ENCODE peak calls at places on chromosomes 11 and 22, in nine cellular contexts. M, P, Q, H, N, S, E, I and J are unnamed samples.

GRCh38 chr11:94025695-94026394 is 4.7 kb downstream of the HEPHL1 start:
- DNase-seq in M (no peak), I (no peak), E (no peak), N (no peak), S (no peak), P (no peak), H (no peak), Q (no peak), J (no peak)

GRCh38 chr11:132595711-132596111 is 936.6 kb downstream of the OPCML start:
- DNase-seq in P (no peak), S (no peak), I (no peak), M (no peak), E (no peak), N (no peak), Q (no peak), H (no peak), J (peak; percentile 55)

GRCh38 chr11:108906329-108906728 is 241.5 kb downstream of the DDX10 start:
- DNase-seq in H (peak; percentile 61), M (no peak), P (no peak), N (no peak), I (no peak), E (no peak), S (no peak), Q (peak; percentile 92), J (peak; percentile 94)

GRCh38 chr11:126963603-126964353 is 36.8 kb downstream of the KIRREL3 start:
- DNase-seq in I (no peak), E (no peak), S (no peak), H (no peak), Q (peak; percentile 31), M (no peak), N (no peak), P (no peak), J (peak; percentile 20)

GRCh38 chr11:46356911-46357482 is 9.7 kb downstream of the DGKZ start:
- DNase-seq in M (no peak), S (no peak), E (no peak), P (no peak), Q (peak; percentile 81), I (no peak), H (no peak), N (no peak), J (peak; percentile 74)

GRCh38 chr11:37409124-37409523 is 811.1 kb upstream of the RAG2 start:
- DNase-seq in I (no peak), Q (no peak), S (no peak), M (no peak), N (no peak), P (no peak), H (no peak), E (no peak), J (no peak)

GRCh38 chr22:25645266-25645665 is 80.8 kb downstream of the GRK3 start:
- DNase-seq in N (no peak), H (no peak), I (no peak), M (no peak), P (no peak), Q (peak; percentile 65), S (no peak), E (no peak), J (peak; percentile 78)

GRCh38 chr22:37316875-37317371 is 34.6 kb downstream of the CYTH4 start:
- DNase-seq in N (peak; percentile 69), M (no peak), E (peak; percentile 62), S (peak; percentile 33), I (peak; percentile 76), Q (peak; percentile 87), H (peak; percentile 71), P (peak; percentile 93), J (peak; percentile 92)

GRCh38 chr11:36088234-36088975 is 144.5 kb downstream of the LDLRAD3 start:
- DNase-seq in N (no peak), S (no peak), Q (peak; percentile 51), I (no peak), E (no peak), M (no peak), P (peak; percentile 11), H (no peak), J (peak; percentile 46)

GRCh38 chr22:28029201-28029948 is 110.3 kb upstream of the PITPNB start:
- DNase-seq in S (no peak), H (no peak), E (no peak), I (peak; percentile 73), N (peak; percentile 45), P (peak; percentile 42), Q (peak; percentile 41), M (no peak), J (peak; percentile 61)

GRCh38 chr22:17120281-17120680 is 879 bp downstream of the TMEM121B start:
- DNase-seq in E (peak; percentile 28), M (no peak), P (peak; percentile 97), S (no peak), H (no peak), Q (peak; percentile 26), I (no peak), N (peak; percentile 55), J (peak; percentile 16)

GRCh38 chr11:3781423-3781822 is 15.9 kb downstream of the NUP98 start:
- DNase-seq in I (no peak), Q (peak; percentile 54), M (no peak), S (no peak), P (no peak), N (no peak), E (no peak), H (no peak), J (peak; percentile 48)

GRCh38 chr22:22893077-22893805 is 5.6 kb downstream of the IGLL5 start:
- DNase-seq in E (no peak), I (no peak), P (no peak), N (no peak), S (no peak), M (no peak), H (no peak), Q (no peak), J (no peak)

GRCh38 chr22:31490496-31490925 is 869 bp upstream of the EIF4ENIF1 start:
- DNase-seq in P (peak; percentile 68), N (peak; percentile 16), Q (peak; percentile 72), H (peak; percentile 30), I (peak; percentile 75), E (peak; percentile 41), S (no peak), M (no peak), J (peak; percentile 68)

GRCh38 chr11:130439160-130439519 is 9.3 kb upstream of the ADAMTS15 start:
- DNase-seq in N (no peak), Q (no peak), M (no peak), E (no peak), S (no peak), P (no peak), H (no peak), I (no peak), J (no peak)

GRCh38 chr11:106943089-106943488 is 75.2 kb downstream of the GUCY1A2 start:
- DNase-seq in M (no peak), H (no peak), N (no peak), S (no peak), E (no peak), Q (no peak), I (no peak), P (no peak), J (no peak)

GRCh38 chr11:79415411-79415810 is 25.4 kb downstream of the TENM4 start:
- DNase-seq in M (no peak), P (no peak), H (no peak), I (no peak), Q (peak; percentile 57), N (no peak), S (no peak), E (no peak), J (peak; percentile 72)

GRCh38 chr11:83191986-83192385 is 1.5 kb upstream of the ANKRD42 start:
- DNase-seq in Q (no peak), M (no peak), P (no peak), N (no peak), I (no peak), S (no peak), H (no peak), E (no peak), J (no peak)

GRCh38 chr11:27310710-27311109 is 52.3 kb downstream of the CCDC34 start:
- DNase-seq in S (no peak), M (no peak), N (no peak), H (no peak), I (no peak), P (no peak), E (no peak), Q (no peak), J (no peak)
- H3K4me3 ChIP-seq in S (no peak overlapping the region), M (no peak overlapping the region), N (no peak overlapping the region), H (no peak overlapping the region), I (no peak overlapping the region), P (no peak overlapping the region), E (no peak overlapping the region), Q (no peak overlapping the region), J (no peak overlapping the region)

GRCh38 chr11:63871962-63872832 is 33.3 kb downstream of the MARK2 start:
- DNase-seq in H (peak; percentile 72), P (peak; percentile 84), M (peak; percentile 66), E (peak; percentile 9), N (peak; percentile 75), I (peak; percentile 95), S (peak; percentile 63), Q (peak; percentile 95), J (peak; percentile 96)
- TF ChIP-seq CTCF in H (peak; percentile 18), P (peak; percentile 53), M (peak; percentile 30), E (no peak), N (peak; percentile 68), I (peak; percentile 44), S (peak; percentile 42), Q (peak; percentile 31), J (peak; percentile 22)

DNA sequence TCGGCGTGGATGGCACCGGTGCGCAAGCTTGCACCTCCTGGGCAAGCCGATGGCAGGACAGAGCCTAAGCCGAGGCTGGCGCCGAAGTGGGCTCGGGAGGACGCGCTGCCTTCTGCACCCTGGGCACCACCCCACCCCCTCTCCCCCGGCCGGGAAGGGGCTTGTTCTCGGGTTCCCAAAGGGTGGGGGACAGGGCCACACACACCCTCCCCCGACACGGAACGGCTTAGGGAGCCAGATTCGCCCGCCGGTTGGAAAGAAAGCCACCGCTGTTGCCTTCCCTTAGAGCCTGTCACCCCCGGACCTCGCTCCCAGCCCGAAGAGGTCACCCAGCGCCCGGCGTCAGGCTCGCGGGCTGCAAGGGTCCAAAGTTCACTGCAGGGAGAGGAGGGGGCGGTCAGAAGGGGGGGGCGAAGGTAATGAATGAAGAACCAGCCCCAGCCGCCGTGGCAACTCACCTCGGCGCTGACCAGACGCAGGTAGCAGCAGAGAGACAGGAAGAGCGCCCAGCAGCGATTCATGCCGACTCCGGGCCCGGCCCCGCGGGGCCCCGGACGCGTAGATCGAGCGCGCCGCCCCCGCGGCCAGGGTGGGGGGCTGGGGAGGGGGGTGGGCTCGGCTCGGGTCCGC is 1.2 kb downstream of the PDGFB start:
- DNase-seq in S (no peak), E (no peak), M (no peak), N (no peak), H (no peak), Q (no peak), I (no peak), P (peak; percentile 78), J (no peak)
- H3K4me3 ChIP-seq in S (peak overlapping the region; percentile 58), E (peak overlapping the region; percentile 69), M (peak overlapping the region; percentile 86), N (peak overlapping the region; percentile 82), H (no peak overlapping the region), Q (no peak overlapping the region), I (peak overlapping the region; percentile 66), P (peak overlapping the region; percentile 71), J (no peak overlapping the region)

DNA sequence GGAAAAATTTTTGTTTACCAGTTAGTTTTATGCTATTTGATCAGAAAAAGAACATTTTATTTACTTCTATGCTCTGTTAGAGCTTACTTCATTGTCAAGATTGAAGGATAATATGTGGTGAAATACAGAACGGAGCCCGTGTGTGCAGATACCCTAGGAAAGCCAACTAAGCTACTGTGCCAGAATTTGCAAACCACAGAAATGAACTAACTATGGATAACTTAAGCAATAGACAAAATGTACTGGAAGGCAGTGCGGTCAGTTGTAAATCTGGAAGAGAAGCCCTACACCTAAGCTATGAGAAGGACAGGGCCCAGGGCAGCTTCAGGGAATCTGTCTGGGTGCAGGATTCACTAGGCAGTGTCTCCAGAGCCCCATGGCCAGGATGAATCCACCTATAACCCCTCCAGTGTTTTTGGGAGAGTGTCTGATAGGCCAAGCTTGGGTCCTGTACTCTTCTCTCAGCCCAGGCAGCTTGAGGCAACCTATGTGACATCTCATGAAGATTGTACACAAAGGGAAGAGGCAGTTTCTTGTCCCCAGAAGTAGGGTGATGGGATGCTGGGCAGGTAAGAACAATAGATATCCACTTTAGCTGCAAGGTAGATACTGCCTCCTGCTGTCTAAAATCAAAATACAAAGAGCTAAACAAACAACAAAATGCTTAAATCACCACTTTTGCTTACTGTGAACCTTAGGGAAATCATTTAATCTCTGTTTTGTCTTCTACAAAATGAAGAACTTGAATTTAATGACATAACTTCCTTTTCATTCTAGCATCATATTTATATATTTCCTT is 12.1 kb downstream of the MMP7 start:
- DNase-seq in Q (no peak), P (no peak), I (no peak), E (no peak), N (no peak), M (no peak), H (no peak), S (no peak), J (no peak)
- TF ChIP-seq CTCF in Q (peak; percentile 25), P (peak; percentile 76), I (no peak), E (no peak), N (no peak), M (no peak), H (no peak), S (no peak), J (no peak)